ENCODE peak calls at places on chromosomes 6 and 20, in ten cellular contexts. One of them, this sample, is unnamed.

GRCh38 chr6:69044534-69044933 is 409.5 kb downstream of the ADGRB3 start:
- DNase-seq in heart left ventricle: no peak
- DNase-seq in pancreas: no peak
- DNase-seq in body of pancreas: no peak
- DNase-seq in lower leg skin: no peak
- DNase-seq in CD8-positive, alpha-beta T cell: no peak
- DNase-seq in fibroblast of mammary gland: peak; percentile 1
- DNase-seq in fibroblast of lung: peak; percentile 4
- DNase-seq in lower lobe of right lung: no peak
- DNase-seq in foreskin fibroblast: no peak
- DNase-seq in this sample: no peak

GRCh38 chr6:17949168-17949567 is 38.3 kb downstream of the KIF13A start:
- DNase-seq in lower leg skin: no peak
- DNase-seq in fibroblast of lung: no peak
- DNase-seq in lower lobe of right lung: no peak
- DNase-seq in pancreas: no peak
- DNase-seq in body of pancreas: no peak
- DNase-seq in heart left ventricle: no peak
- DNase-seq in foreskin fibroblast: no peak
- DNase-seq in fibroblast of mammary gland: no peak
- DNase-seq in CD8-positive, alpha-beta T cell: no peak
- DNase-seq in this sample: no peak

GRCh38 chr20:41443667-41444066 is 77.0 kb upstream of the EMILIN3 start:
- DNase-seq in foreskin fibroblast: no peak
- DNase-seq in fibroblast of mammary gland: no peak
- DNase-seq in lower leg skin: no peak
- DNase-seq in heart left ventricle: no peak
- DNase-seq in body of pancreas: no peak
- DNase-seq in pancreas: no peak
- DNase-seq in CD8-positive, alpha-beta T cell: no peak
- DNase-seq in fibroblast of lung: no peak
- DNase-seq in lower lobe of right lung: no peak
- DNase-seq in this sample: no peak

GRCh38 chr20:43985608-43986316 is 71.1 kb downstream of the TOX2 start:
- DNase-seq in heart left ventricle: no peak
- DNase-seq in CD8-positive, alpha-beta T cell: no peak
- DNase-seq in fibroblast of mammary gland: no peak
- DNase-seq in body of pancreas: no peak
- DNase-seq in pancreas: no peak
- DNase-seq in foreskin fibroblast: no peak
- DNase-seq in lower leg skin: no peak
- DNase-seq in lower lobe of right lung: no peak
- DNase-seq in fibroblast of lung: no peak
- DNase-seq in this sample: no peak

GRCh38 chr20:17614812-17615644 is 45.2 kb downstream of the DSTN start:
- DNase-seq in lower lobe of right lung: peak; percentile 61
- DNase-seq in fibroblast of mammary gland: no peak
- DNase-seq in CD8-positive, alpha-beta T cell: no peak
- DNase-seq in lower leg skin: peak; percentile 25
- DNase-seq in heart left ventricle: no peak
- DNase-seq in pancreas: peak; percentile 43
- DNase-seq in fibroblast of lung: no peak
- DNase-seq in foreskin fibroblast: no peak
- DNase-seq in body of pancreas: peak; percentile 32
- DNase-seq in this sample: no peak

GRCh38 chr6:83702077-83702476 is 6.8 kb downstream of the SNAP91 start:
- DNase-seq in heart left ventricle: no peak
- DNase-seq in fibroblast of mammary gland: no peak
- DNase-seq in pancreas: no peak
- DNase-seq in foreskin fibroblast: no peak
- DNase-seq in body of pancreas: no peak
- DNase-seq in lower lobe of right lung: no peak
- DNase-seq in fibroblast of lung: no peak
- DNase-seq in CD8-positive, alpha-beta T cell: no peak
- DNase-seq in lower leg skin: no peak
- DNase-seq in this sample: no peak

GRCh38 chr20:58330692-58331091 is 21.2 kb downstream of the RAB22A start:
- DNase-seq in fibroblast of lung: no peak
- DNase-seq in lower leg skin: no peak
- DNase-seq in heart left ventricle: no peak
- DNase-seq in lower lobe of right lung: no peak
- DNase-seq in CD8-positive, alpha-beta T cell: no peak
- DNase-seq in pancreas: no peak
- DNase-seq in body of pancreas: no peak
- DNase-seq in foreskin fibroblast: no peak
- DNase-seq in fibroblast of mammary gland: no peak
- DNase-seq in this sample: no peak

GRCh38 chr6:540490-540889 is 116.4 kb downstream of the HUS1B start:
- DNase-seq in heart left ventricle: no peak
- DNase-seq in body of pancreas: no peak
- DNase-seq in CD8-positive, alpha-beta T cell: no peak
- DNase-seq in lower leg skin: no peak
- DNase-seq in foreskin fibroblast: no peak
- DNase-seq in lower lobe of right lung: no peak
- DNase-seq in pancreas: no peak
- DNase-seq in fibroblast of mammary gland: no peak
- DNase-seq in fibroblast of lung: no peak
- DNase-seq in this sample: no peak

GRCh38 chr6:39426057-39426592 is 103.6 kb upstream of the KCNK16 start:
- DNase-seq in body of pancreas: no peak
- DNase-seq in heart left ventricle: no peak
- DNase-seq in lower leg skin: no peak
- DNase-seq in CD8-positive, alpha-beta T cell: no peak
- DNase-seq in fibroblast of lung: peak; percentile 80
- DNase-seq in lower lobe of right lung: no peak
- DNase-seq in pancreas: no peak
- DNase-seq in foreskin fibroblast: peak; percentile 86
- DNase-seq in fibroblast of mammary gland: peak; percentile 69
- DNase-seq in this sample: peak; percentile 80

GRCh38 chr6:13369591-13369990 is 41.3 kb upstream of the TBC1D7 start:
- DNase-seq in lower leg skin: no peak
- DNase-seq in body of pancreas: no peak
- DNase-seq in heart left ventricle: no peak
- DNase-seq in foreskin fibroblast: no peak
- DNase-seq in fibroblast of lung: no peak
- DNase-seq in lower lobe of right lung: no peak
- DNase-seq in CD8-positive, alpha-beta T cell: no peak
- DNase-seq in fibroblast of mammary gland: no peak
- DNase-seq in pancreas: no peak
- DNase-seq in this sample: no peak

GRCh38 chr20:4216866-4217265 is 201.5 kb upstream of the RNF24 start:
- DNase-seq in body of pancreas: no peak
- DNase-seq in heart left ventricle: no peak
- DNase-seq in CD8-positive, alpha-beta T cell: no peak
- DNase-seq in fibroblast of mammary gland: no peak
- DNase-seq in foreskin fibroblast: no peak
- DNase-seq in lower lobe of right lung: no peak
- DNase-seq in fibroblast of lung: no peak
- DNase-seq in pancreas: no peak
- DNase-seq in lower leg skin: no peak
- DNase-seq in this sample: no peak

DNA sequence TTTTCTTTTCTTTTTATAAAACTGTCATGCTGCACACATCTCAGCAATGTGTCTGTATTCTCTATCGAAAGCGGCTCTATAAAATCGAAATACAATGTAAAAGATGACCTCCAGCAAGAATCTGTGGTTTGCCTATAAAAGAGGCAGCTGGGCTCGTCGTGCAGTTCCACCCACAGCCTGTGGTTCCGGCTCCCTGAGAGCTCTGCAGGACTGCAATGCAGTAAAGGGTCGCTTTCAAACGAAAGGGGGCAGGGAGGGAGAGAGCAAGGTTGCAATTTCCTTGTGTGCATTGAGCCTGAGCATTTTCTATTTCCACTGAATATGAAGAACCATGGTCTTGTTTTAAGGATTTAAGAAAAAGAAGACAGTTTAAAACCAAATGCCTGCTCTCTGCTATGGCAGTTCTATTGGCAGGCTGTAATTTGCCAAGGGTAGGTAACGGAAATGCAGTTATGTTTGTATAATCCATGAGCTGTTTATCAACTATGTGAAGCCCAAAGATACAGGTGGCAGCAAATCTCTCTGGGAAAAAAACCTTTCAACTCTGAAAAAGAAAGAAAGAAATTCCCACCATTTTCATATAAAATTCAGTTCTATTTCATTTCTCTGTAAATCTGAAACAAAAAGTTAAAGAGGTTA is 236.5 kb downstream of the HACE1 start:
- DNase-seq in lower leg skin: no peak
- DNase-seq in lower lobe of right lung: no peak
- DNase-seq in heart left ventricle: no peak
- DNase-seq in body of pancreas: no peak
- DNase-seq in foreskin fibroblast: no peak
- DNase-seq in fibroblast of mammary gland: no peak
- DNase-seq in CD8-positive, alpha-beta T cell: no peak
- DNase-seq in fibroblast of lung: no peak
- DNase-seq in pancreas: no peak
- DNase-seq in this sample: no peak
- TF ChIP-seq CTCF in lower leg skin: no peak
- TF ChIP-seq CTCF in lower lobe of right lung: peak; percentile 14
- TF ChIP-seq CTCF in heart left ventricle: no peak
- TF ChIP-seq CTCF in body of pancreas: no peak
- TF ChIP-seq CTCF in foreskin fibroblast: no peak
- TF ChIP-seq CTCF in fibroblast of mammary gland: no peak
- TF ChIP-seq CTCF in CD8-positive, alpha-beta T cell: no peak
- TF ChIP-seq CTCF in fibroblast of lung: no peak
- TF ChIP-seq CTCF in pancreas: no peak
- TF ChIP-seq CTCF in this sample: no peak

DNA sequence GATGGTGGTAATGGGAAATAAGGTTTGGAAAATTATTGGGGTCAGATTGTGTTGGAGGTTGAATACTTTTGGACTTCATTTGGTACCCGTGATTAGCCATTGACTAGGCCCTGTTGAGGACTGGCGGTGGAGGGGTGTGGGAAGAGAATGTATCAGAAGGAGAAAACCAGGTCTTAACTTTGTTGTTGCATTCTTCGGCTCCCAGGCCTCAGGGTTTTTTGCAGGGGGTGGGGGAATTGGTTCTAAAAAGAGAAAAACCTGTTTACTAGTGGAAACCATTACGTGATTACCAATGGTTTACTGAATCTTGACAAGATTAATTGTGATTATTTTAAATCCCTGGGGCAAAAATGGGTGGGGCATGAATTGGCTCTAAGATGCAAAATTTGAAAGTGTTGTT is 85.1 kb downstream of the PHF20 start:
- DNase-seq in heart left ventricle: no peak
- DNase-seq in pancreas: no peak
- DNase-seq in lower lobe of right lung: no peak
- DNase-seq in body of pancreas: no peak
- DNase-seq in fibroblast of lung: no peak
- DNase-seq in lower leg skin: no peak
- DNase-seq in foreskin fibroblast: no peak
- DNase-seq in fibroblast of mammary gland: no peak
- DNase-seq in CD8-positive, alpha-beta T cell: no peak
- DNase-seq in this sample: no peak
- H3K4me3 ChIP-seq in heart left ventricle: no peak overlapping the region
- H3K4me3 ChIP-seq in pancreas: no peak overlapping the region
- H3K4me3 ChIP-seq in lower lobe of right lung: no peak overlapping the region
- H3K4me3 ChIP-seq in body of pancreas: no peak overlapping the region
- H3K4me3 ChIP-seq in fibroblast of lung: no peak overlapping the region
- H3K4me3 ChIP-seq in lower leg skin: no peak overlapping the region
- H3K4me3 ChIP-seq in foreskin fibroblast: no peak overlapping the region
- H3K4me3 ChIP-seq in fibroblast of mammary gland: no peak overlapping the region
- H3K4me3 ChIP-seq in CD8-positive, alpha-beta T cell: no peak overlapping the region
- H3K4me3 ChIP-seq in this sample: no peak overlapping the region

GRCh38 chr6:167445568-167445967 is 120.7 kb downstream of the TTLL2 start:
- DNase-seq in pancreas: no peak
- DNase-seq in CD8-positive, alpha-beta T cell: no peak
- DNase-seq in body of pancreas: no peak
- DNase-seq in lower lobe of right lung: no peak
- DNase-seq in fibroblast of mammary gland: no peak
- DNase-seq in lower leg skin: no peak
- DNase-seq in fibroblast of lung: no peak
- DNase-seq in heart left ventricle: no peak
- DNase-seq in foreskin fibroblast: no peak
- DNase-seq in this sample: no peak

GRCh38 chr6:167448378-167448777 is 123.5 kb downstream of the TTLL2 start:
- DNase-seq in pancreas: no peak
- DNase-seq in fibroblast of mammary gland: no peak
- DNase-seq in foreskin fibroblast: no peak
- DNase-seq in lower leg skin: no peak
- DNase-seq in heart left ventricle: no peak
- DNase-seq in CD8-positive, alpha-beta T cell: no peak
- DNase-seq in lower lobe of right lung: no peak
- DNase-seq in body of pancreas: no peak
- DNase-seq in fibroblast of lung: no peak
- DNase-seq in this sample: no peak

GRCh38 chr6:167443098-167443680 is 118.3 kb downstream of the TTLL2 start:
- DNase-seq in heart left ventricle: no peak
- DNase-seq in lower lobe of right lung: no peak
- DNase-seq in lower leg skin: no peak
- DNase-seq in pancreas: no peak
- DNase-seq in foreskin fibroblast: no peak
- DNase-seq in fibroblast of lung: no peak
- DNase-seq in CD8-positive, alpha-beta T cell: no peak
- DNase-seq in fibroblast of mammary gland: no peak
- DNase-seq in body of pancreas: no peak
- DNase-seq in this sample: no peak

GRCh38 chr6:167441653-167442644 is 117.1 kb downstream of the TTLL2 start:
- DNase-seq in foreskin fibroblast: no peak
- DNase-seq in body of pancreas: no peak
- DNase-seq in lower leg skin: no peak
- DNase-seq in CD8-positive, alpha-beta T cell: no peak
- DNase-seq in heart left ventricle: no peak
- DNase-seq in pancreas: no peak
- DNase-seq in lower lobe of right lung: no peak
- DNase-seq in fibroblast of lung: peak; percentile 4
- DNase-seq in fibroblast of mammary gland: no peak
- DNase-seq in this sample: no peak

GRCh38 chr6:167444602-167445346 is 119.9 kb downstream of the TTLL2 start:
- DNase-seq in heart left ventricle: no peak
- DNase-seq in foreskin fibroblast: no peak
- DNase-seq in body of pancreas: no peak
- DNase-seq in lower leg skin: no peak
- DNase-seq in fibroblast of mammary gland: no peak
- DNase-seq in pancreas: no peak
- DNase-seq in CD8-positive, alpha-beta T cell: no peak
- DNase-seq in lower lobe of right lung: no peak
- DNase-seq in fibroblast of lung: no peak
- DNase-seq in this sample: no peak
- TF ChIP-seq CTCF in heart left ventricle: no peak
- TF ChIP-seq CTCF in foreskin fibroblast: no peak
- TF ChIP-seq CTCF in body of pancreas: no peak
- TF ChIP-seq CTCF in lower leg skin: no peak
- TF ChIP-seq CTCF in fibroblast of mammary gland: no peak
- TF ChIP-seq CTCF in pancreas: no peak
- TF ChIP-seq CTCF in CD8-positive, alpha-beta T cell: no peak
- TF ChIP-seq CTCF in lower lobe of right lung: no peak
- TF ChIP-seq CTCF in fibroblast of lung: no peak
- TF ChIP-seq CTCF in this sample: no peak

DNA sequence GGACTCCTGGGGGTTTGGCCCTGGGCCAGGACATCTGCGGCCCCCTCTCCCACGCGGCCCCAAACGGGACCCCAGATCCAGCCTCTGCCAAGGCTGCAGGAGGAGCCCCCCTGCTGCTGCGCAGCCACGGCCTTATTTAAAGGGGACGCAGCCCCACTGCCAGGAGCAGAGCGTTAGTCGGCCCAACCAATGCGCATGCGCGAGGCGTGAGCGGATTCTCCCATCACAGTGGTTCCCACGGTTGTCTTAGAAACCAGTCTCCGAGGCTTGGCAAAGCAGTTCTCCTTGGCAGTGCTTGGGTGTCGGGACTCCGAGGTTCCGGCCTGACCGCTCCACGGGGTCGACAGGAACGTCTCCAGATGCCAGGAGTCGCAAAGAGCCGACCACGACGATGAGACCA is 288.3 kb upstream of the ZNF337 start:
- DNase-seq in lower leg skin: no peak
- DNase-seq in pancreas: peak; percentile 38
- DNase-seq in fibroblast of lung: no peak
- DNase-seq in fibroblast of mammary gland: peak; percentile 14
- DNase-seq in heart left ventricle: peak; percentile 58
- DNase-seq in lower lobe of right lung: peak; percentile 46
- DNase-seq in foreskin fibroblast: peak; percentile 2
- DNase-seq in CD8-positive, alpha-beta T cell: peak; percentile 53
- DNase-seq in body of pancreas: peak; percentile 40
- DNase-seq in this sample: peak; percentile 16
- H3K4me3 ChIP-seq in lower leg skin: no peak overlapping the region
- H3K4me3 ChIP-seq in pancreas: no peak overlapping the region
- H3K4me3 ChIP-seq in fibroblast of lung: no peak overlapping the region
- H3K4me3 ChIP-seq in fibroblast of mammary gland: no peak overlapping the region
- H3K4me3 ChIP-seq in heart left ventricle: peak overlapping the region; percentile 54
- H3K4me3 ChIP-seq in lower lobe of right lung: no peak overlapping the region
- H3K4me3 ChIP-seq in foreskin fibroblast: peak overlapping the region; percentile 36
- H3K4me3 ChIP-seq in CD8-positive, alpha-beta T cell: peak overlapping the region; percentile 23
- H3K4me3 ChIP-seq in body of pancreas: no peak overlapping the region
- H3K4me3 ChIP-seq in this sample: peak overlapping the region; percentile 14